ENCODE peak calls at places on chromosomes 11 and 22, in five cellular contexts. Z is activated T-cell treated with anti-CD3 and anti-CD28 coated beads for 1 hour, A is RWPE1, S is BJ, C is GM23248. G is an unnamed sample.

GRCh38 chr11:12433571-12434061 is 56.2 kb downstream of the PARVA start:
- DNase-seq in Z (no peak), A (no peak), S (peak), C (peak), G (no peak)

GRCh38 chr11:35553021-35553420 is 27.6 kb upstream of the PAMR1 start:
- DNase-seq in Z (no peak), A (no peak), S (no peak), C (no peak), G (no peak)

GRCh38 chr11:91800208-91800914 is 424.3 kb upstream of the FAT3 start:
- DNase-seq in Z (no peak), A (no peak), S (no peak), C (no peak), G (no peak)

GRCh38 chr11:66851251-66851620 is 5.6 kb upstream of the LRFN4 start:
- DNase-seq in Z (no peak), A (no peak), S (no peak), C (no peak), G (no peak)

GRCh38 chr11:130325691-130326090 is 11.0 kb upstream of the ZBTB44 start:
- DNase-seq in Z (no peak), A (no peak), S (no peak), C (no peak), G (no peak)

GRCh38 chr22:36010090-36010489 is 18.5 kb downstream of the RBFOX2 start:
- DNase-seq in Z (no peak), A (no peak), S (no peak), C (no peak), G (no peak)

GRCh38 chr11:121513807-121514206 is 61.0 kb upstream of the SORL1-AS1 start:
- DNase-seq in Z (no peak), A (no peak), S (no peak), C (no peak), G (no peak)

GRCh38 chr11:27254744-27255446 is 108.1 kb downstream of the CCDC34 start:
- DNase-seq in Z (no peak), A (no peak), S (peak), C (peak), G (no peak)

GRCh38 chr11:70517996-70518907 is 119.9 kb downstream of the CTTN start:
- DNase-seq in Z (no peak), A (peak), S (peak), C (peak), G (no peak)

GRCh38 chr11:45856044-45856468 is 8.8 kb downstream of the CRY2 start:
- DNase-seq in Z (no peak), A (no peak), S (peak), C (peak), G (no peak)

GRCh38 chr22:43811777-43812148 is 342 bp downstream of the EFCAB6 start:
- DNase-seq in Z (no peak), A (peak), S (no peak), C (peak), G (no peak)